ENCODE peak calls at places on chromosomes 2 and 18, in seven cellular contexts. F, M, X, A, C, Z and W are unnamed samples.

GRCh38 chr2:42901076-42901645 is 108.8 kb upstream of the HAAO start:
- DNase-seq in C (no peak), X (no peak), M (no peak), Z (peak), A (peak), F (peak), W (no peak)

GRCh38 chr2:1309507-1309906 is 103.8 kb upstream of the TPO start:
- DNase-seq in C (no peak), X (no peak), A (no peak), F (no peak), Z (no peak), M (no peak), W (no peak)

GRCh38 chr18:50836521-50836957 is 16.7 kb upstream of the MRO start:
- DNase-seq in A (no peak), M (no peak), F (peak), Z (no peak), X (peak), C (no peak), W (no peak)

GRCh38 chr2:55500025-55500424 is 19.5 kb upstream of the CFAP36 start:
- DNase-seq in C (no peak), F (peak), M (no peak), A (no peak), X (no peak), Z (no peak), W (no peak)

GRCh38 chr18:74836296-74837139 is 238.8 kb downstream of the ZNF407 start:
- DNase-seq in M (no peak), X (no peak), A (no peak), Z (no peak), C (no peak), F (peak), W (no peak)

GRCh38 chr18:57095884-57096283 is 51.0 kb upstream of the BOD1L2 start:
- DNase-seq in Z (no peak), F (no peak), C (no peak), X (no peak), M (no peak), A (no peak), W (no peak)

GRCh38 chr2:224669449-224669848 is 46.7 kb downstream of the CCDC195 start:
- DNase-seq in M (no peak), F (peak), Z (no peak), X (no peak), A (no peak), C (no peak), W (no peak)

GRCh38 chr2:45412754-45413379 is 198.2 kb downstream of the SRBD1 start:
- DNase-seq in X (no peak), F (peak), M (no peak), C (no peak), Z (no peak), A (no peak), W (no peak)

GRCh38 chr18:11672846-11673454 is 16.1 kb upstream of the GNAL start:
- DNase-seq in X (no peak), M (no peak), A (no peak), C (peak), Z (no peak), F (no peak), W (no peak)

GRCh38 chr2:56182420-56182819 is 1.4 kb upstream of the CCDC85A start:
- DNase-seq in Z (no peak), A (no peak), C (no peak), X (no peak), F (no peak), M (no peak), W (no peak)

GRCh38 chr18:57437782-57438668 is 2.9 kb downstream of the ONECUT2 start:
- DNase-seq in F (peak), A (no peak), X (peak), M (no peak), C (no peak), Z (no peak), W (peak)

GRCh38 chr2:95301876-95302641 is 4.9 kb downstream of the KCNIP3 start:
- DNase-seq in A (no peak), C (no peak), M (no peak), Z (no peak), F (no peak), X (no peak), W (no peak)

GRCh38 chr2:64259301-64259700 is 115.1 kb upstream of the PELI1 start:
- DNase-seq in M (no peak), C (no peak), F (peak), X (no peak), Z (no peak), A (no peak), W (no peak)

GRCh38 chr2:134491796-134492441 is 226.9 kb downstream of the TMEM163 start:
- DNase-seq in A (no peak), M (no peak), X (no peak), F (peak), C (no peak), Z (no peak), W (no peak)

GRCh38 chr2:159124441-159124911 is 156.0 kb downstream of the TANC1 start:
- DNase-seq in F (peak), X (no peak), C (no peak), Z (peak), M (no peak), A (no peak), W (no peak)

GRCh38 chr2:8043295-8043694 is 638.6 kb upstream of the ID2 start:
- DNase-seq in F (no peak), A (no peak), M (no peak), X (no peak), C (no peak), Z (no peak), W (no peak)

GRCh38 chr18:74682998-74683311 is 85.3 kb downstream of the ZNF407 start:
- DNase-seq in Z (no peak), M (no peak), C (no peak), X (no peak), A (no peak), F (peak), W (no peak)

GRCh38 chr2:75199428-75200011 is at the start of gene TACR1:
- DNase-seq in A (peak), Z (peak), M (peak), C (peak), F (peak), X (peak), W (peak)

GRCh38 chr2:41847744-41848441 is 199.9 kb upstream of the PKDCC start:
- DNase-seq in Z (no peak), A (no peak), X (no peak), F (peak), C (no peak), M (peak), W (no peak)

GRCh38 chr2:89848114-89848513 is 1156.6 kb downstream of the RPIA start:
- DNase-seq in X (no peak), A (no peak), Z (no peak), M (no peak), F (no peak), C (no peak), W (no peak)

GRCh38 chr2:237904806-237905599 is 45.6 kb downstream of the RAMP1 start:
- DNase-seq in C (peak), F (peak), A (no peak), M (no peak), X (peak), Z (peak), W (no peak)

GRCh38 chr2:98300475-98300874 is 45.8 kb upstream of the CNGA3 start:
- DNase-seq in A (no peak), F (no peak), C (no peak), Z (no peak), M (no peak), X (no peak), W (no peak)
- TF ChIP-seq CTCF in A (no peak), F (no peak), C (no peak), Z (no peak), M (no peak), X (no peak), W (no peak)

GRCh38 chr2:128262315-128263253 is 56.1 kb downstream of the HS6ST1 start:
- DNase-seq in F (no peak), M (no peak), X (no peak), A (no peak), Z (no peak), C (no peak), W (no peak)

GRCh38 chr2:128261245-128262128 is 57.2 kb downstream of the HS6ST1 start:
- DNase-seq in A (no peak), F (no peak), X (no peak), Z (no peak), M (no peak), C (no peak), W (no peak)

GRCh38 chr2:128259585-128259984 is 59.1 kb downstream of the HS6ST1 start:
- DNase-seq in F (no peak), M (no peak), C (no peak), A (no peak), X (no peak), Z (no peak), W (no peak)

GRCh38 chr2:128258218-128258617 is 60.5 kb downstream of the HS6ST1 start:
- DNase-seq in X (no peak), F (no peak), Z (no peak), C (no peak), M (no peak), A (no peak), W (no peak)

DNA sequence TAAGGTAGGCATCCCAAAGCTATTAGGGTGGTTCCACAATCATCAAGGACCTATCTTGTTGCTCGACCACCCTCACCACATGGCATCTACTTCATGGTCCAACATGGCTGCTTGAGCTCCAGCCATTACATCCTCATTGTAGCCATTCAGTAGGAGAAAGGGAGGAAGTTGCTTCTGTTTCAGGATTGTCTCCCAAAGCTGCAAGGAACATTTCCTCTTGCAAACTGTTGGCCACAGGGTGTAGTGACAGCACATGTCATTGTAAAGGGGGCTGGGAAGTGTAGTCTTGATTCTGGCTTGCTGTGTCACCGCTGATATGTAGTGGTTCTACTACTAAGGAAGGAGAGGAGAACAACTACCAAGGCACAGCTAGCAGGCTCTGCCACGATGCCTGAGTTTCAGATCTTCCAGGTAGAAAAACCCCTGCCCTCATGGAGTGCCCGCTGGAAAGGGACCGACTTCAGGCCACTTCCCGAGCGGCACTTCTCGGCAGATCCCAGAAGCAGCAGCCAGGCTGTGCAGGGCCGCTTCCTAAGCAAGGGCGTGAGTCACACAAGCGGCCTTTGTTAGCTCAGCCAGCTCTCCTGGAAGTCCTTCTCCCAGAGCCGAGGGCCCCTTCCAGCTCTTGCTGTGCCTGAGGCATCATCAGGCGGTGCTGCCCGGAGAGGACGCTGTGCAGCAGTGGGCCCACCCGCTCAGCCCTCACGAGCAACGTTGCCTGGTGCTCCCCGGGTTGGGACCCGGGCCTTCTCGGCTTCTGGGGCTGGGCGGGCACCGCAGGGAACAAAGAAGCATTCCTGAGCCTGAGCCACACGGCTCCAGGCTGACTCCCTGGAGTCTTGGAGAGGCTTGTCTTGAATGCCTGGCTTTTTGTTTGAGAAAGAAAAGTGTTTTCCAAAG is 58.2 kb downstream of the HS6ST1 start:
- DNase-seq in A (no peak), M (peak), X (no peak), C (no peak), Z (no peak), F (peak), W (peak)
- TF ChIP-seq CTCF in A (no peak), M (no peak), X (no peak), C (no peak), Z (no peak), F (peak), W (no peak)

DNA sequence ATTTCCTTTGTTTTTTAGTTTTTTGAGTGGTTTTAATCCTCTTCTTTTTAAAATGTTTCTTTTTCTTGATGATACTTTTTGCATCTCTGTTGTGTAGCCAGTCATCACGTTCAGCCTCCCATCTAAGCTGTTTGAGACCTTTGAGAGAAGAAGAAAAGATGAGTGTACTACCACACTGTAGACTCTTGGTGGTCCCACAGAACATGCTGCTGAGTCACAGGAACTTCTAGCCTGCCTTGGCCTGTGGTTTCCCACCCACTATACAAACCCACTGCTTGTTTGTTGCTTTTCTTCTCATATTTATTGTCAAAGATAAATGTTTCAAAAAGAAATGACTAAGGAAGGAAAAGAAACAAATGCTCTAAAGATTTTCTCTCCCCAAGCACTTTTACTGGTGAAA is 5.5 kb downstream of the CEBPZOS start:
- DNase-seq in A (no peak), X (no peak), Z (no peak), C (no peak), F (no peak), M (no peak), W (no peak)
- TF ChIP-seq CTCF in A (no peak), X (no peak), Z (no peak), C (no peak), F (no peak), M (no peak), W (no peak)

GRCh38 chr2:71190959-71191943 is 35.7 kb downstream of the PAIP2B start:
- DNase-seq in A (no peak), X (no peak), C (no peak), F (peak), Z (no peak), M (no peak), W (no peak)
- TF ChIP-seq CTCF in A (no peak), X (peak), C (no peak), F (peak), Z (peak), M (no peak), W (no peak)

DNA sequence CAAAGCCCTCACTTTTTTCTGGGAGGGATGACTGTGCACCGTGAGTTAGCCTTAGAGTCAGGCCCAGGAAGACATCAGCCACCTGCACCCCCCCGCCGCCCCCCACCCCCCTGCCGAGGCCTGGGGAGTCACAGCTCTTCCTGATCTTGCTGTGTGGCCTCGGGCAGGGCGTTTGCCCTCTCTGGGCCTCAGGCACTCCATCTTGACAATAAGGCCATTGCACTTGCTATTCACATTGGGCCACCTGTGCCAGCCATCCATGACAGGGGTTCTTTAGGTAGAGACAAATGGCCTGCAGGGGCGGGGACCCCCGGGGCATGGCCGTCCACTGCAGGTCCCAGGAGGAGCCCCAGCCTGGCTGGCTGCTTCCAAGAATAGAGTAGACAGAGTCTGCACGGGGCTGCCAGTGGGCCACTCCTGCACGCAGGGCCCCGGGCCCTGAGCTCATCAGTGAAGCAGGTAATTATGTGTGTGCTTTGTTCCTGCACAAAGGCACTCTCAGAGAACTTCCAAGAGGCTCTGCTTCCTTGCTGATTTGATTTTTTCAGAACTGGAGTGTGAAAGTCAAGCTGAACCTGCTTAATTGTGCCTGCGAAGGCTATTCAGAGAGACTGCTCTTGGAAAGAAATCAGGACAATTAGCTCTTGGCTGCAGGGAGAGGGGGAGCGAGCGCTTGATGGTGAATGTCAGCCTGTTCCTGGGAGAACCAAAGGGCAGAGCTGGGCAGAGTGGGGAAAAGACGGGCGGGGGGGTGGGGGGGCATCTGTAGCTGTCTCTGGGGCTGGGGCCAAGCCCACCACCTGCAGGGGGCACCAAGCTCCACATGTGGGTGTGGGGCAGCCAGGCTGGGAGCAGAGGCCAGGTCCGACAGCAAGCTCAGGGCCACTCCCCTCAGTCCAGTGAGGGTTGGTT is 40.3 kb downstream of the RRM2 start:
- DNase-seq in F (no peak), A (no peak), M (no peak), Z (no peak), C (no peak), X (no peak), W (peak)
- TF ChIP-seq CTCF in F (no peak), A (no peak), M (no peak), Z (no peak), C (no peak), X (peak), W (peak)

DNA sequence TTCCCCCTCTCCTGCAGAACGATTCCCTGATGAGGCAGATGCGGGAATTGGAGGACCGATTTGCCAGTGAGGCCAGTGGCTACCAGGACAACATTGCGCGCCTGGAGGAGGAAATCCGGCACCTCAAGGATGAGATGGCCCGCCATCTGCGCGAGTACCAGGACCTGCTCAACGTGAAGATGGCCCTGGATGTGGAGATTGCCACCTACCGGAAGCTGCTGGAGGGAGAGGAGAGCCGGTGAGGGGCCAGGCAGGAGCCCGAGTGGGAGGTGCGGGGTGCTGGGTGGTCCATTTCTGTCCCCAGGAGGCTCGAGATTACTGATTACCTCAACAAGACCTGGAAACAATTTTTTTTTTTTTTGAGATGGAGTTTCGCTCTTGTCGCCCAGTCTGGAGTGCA is 3.1 kb downstream of the DES start:
- DNase-seq in C (no peak), F (no peak), Z (no peak), M (no peak), X (no peak), A (no peak), W (no peak)
- TF ChIP-seq CTCF in C (no peak), F (no peak), Z (no peak), M (no peak), X (no peak), A (no peak), W (no peak)

GRCh38 chr18:77866309-77866708 is 616.7 kb downstream of the GALR1 start:
- DNase-seq in F (no peak), M (no peak), Z (no peak), A (no peak), X (no peak), C (no peak), W (no peak)
- TF ChIP-seq CTCF in F (no peak), M (no peak), Z (no peak), A (no peak), X (no peak), C (no peak), W (no peak)

GRCh38 chr2:57373530-57373929 is 673.1 kb upstream of the VRK2 start:
- DNase-seq in M (no peak), C (no peak), F (peak), Z (no peak), X (no peak), A (no peak), W (no peak)

GRCh38 chr2:57371186-57371585 is 675.4 kb upstream of the VRK2 start:
- DNase-seq in C (no peak), A (no peak), F (peak), X (no peak), M (no peak), Z (no peak), W (no peak)

GRCh38 chr2:57372237-57372962 is 674.2 kb upstream of the VRK2 start:
- DNase-seq in X (no peak), A (no peak), C (no peak), F (no peak), M (no peak), Z (no peak), W (no peak)

GRCh38 chr2:57376985-57377384 is 669.6 kb upstream of the VRK2 start:
- DNase-seq in X (no peak), C (no peak), Z (no peak), M (no peak), F (peak), A (no peak), W (no peak)
- TF ChIP-seq CTCF in X (no peak), C (no peak), Z (no peak), M (no peak), F (peak), A (no peak), W (no peak)